ENCODE peak calls at places on chromosomes 12 and 14, in nine cellular contexts. K, L, H, Y, C, T, E, B and R are unnamed samples.

GRCh38 chr12:68675098-68675842 is 11.5 kb upstream of the NUP107 start:
- DNase-seq in K (no peak), L (no peak), H (no peak), Y (no peak), C (peak), T (no peak), E (peak), B (no peak), R (no peak)

GRCh38 chr12:727321-727720 is 25.1 kb upstream of the WNK1 start:
- DNase-seq in K (no peak), L (no peak), H (no peak), Y (peak), C (no peak), T (no peak), E (no peak), B (no peak), R (no peak)

GRCh38 chr12:43238281-43238680 is 313.7 kb downstream of the ADAMTS20 start:
- DNase-seq in K (no peak), L (no peak), H (no peak), Y (peak), C (no peak), T (no peak), E (no peak), B (no peak), R (no peak)

GRCh38 chr12:83389237-83389996 is 702.7 kb downstream of the TMTC2 start:
- DNase-seq in K (no peak), L (no peak), H (no peak), Y (peak), C (no peak), T (peak), E (no peak), B (no peak), R (no peak)

GRCh38 chr12:130803707-130804106 is 35.3 kb downstream of the STX2 start:
- DNase-seq in K (no peak), L (no peak), H (no peak), Y (no peak), C (no peak), T (no peak), E (no peak), B (no peak), R (no peak)

GRCh38 chr12:52517005-52517835 is 3.0 kb downstream of the KRT5 start:
- DNase-seq in K (no peak), L (no peak), H (no peak), Y (peak), C (no peak), T (no peak), E (no peak), B (no peak), R (no peak)

GRCh38 chr14:59739794-59740193 is 130.8 kb downstream of the RTN1 start:
- DNase-seq in K (no peak), L (no peak), H (no peak), Y (peak), C (no peak), T (no peak), E (no peak), B (no peak), R (no peak)

GRCh38 chr14:53542692-53543091 is 389.6 kb upstream of the DDHD1 start:
- DNase-seq in K (no peak), L (no peak), H (no peak), Y (peak), C (no peak), T (peak), E (no peak), B (no peak), R (no peak)

GRCh38 chr14:34174973-34175372 is 224.1 kb upstream of the EGLN3 start:
- DNase-seq in K (no peak), L (no peak), H (no peak), Y (no peak), C (no peak), T (no peak), E (no peak), B (no peak), R (no peak)

GRCh38 chr12:123533672-123534643 is at the start of gene RILPL1:
- DNase-seq in K (peak), L (peak), H (no peak), Y (peak), C (peak), T (peak), E (peak), B (no peak), R (peak)

GRCh38 chr14:22837750-22838538 is 1.6 kb downstream of the MMP14 start:
- DNase-seq in K (peak), L (peak), H (no peak), Y (peak), C (no peak), T (peak), E (no peak), B (no peak), R (no peak)

DNA sequence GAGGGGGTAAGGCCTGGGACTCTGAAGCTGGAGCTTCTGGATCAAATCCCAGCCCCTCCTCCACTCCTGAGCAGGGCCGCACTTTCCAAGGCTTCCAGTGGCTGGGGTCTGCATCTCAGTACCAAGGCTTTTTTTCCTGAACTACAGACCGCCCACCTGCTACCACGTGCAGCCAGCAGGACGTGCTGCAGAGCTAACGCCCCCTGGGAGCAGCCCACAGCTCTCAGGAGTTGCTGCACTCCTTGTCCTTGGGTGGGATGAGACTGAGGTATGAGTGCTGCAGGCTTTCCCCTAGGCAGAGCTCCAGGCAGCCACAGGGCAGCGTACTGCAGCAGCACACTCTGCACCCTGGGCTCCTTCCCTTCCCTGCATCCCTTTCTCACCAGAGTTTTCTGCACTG is 25.8 kb downstream of the RBM19 start:
- DNase-seq in K (no peak), L (no peak), H (no peak), Y (no peak), C (no peak), T (no peak), E (no peak), B (no peak), R (no peak)
- TF ChIP-seq CTCF in K (no peak), L (no peak), H (no peak), Y (no peak), C (no peak), T (no peak), E (no peak), B (no peak), R (no peak)

GRCh38 chr14:28755198-28755794 is 11.3 kb upstream of the FOXG1 start:
- DNase-seq in K (no peak), L (no peak), H (no peak), Y (no peak), C (no peak), T (no peak), E (no peak), B (no peak), R (no peak)

GRCh38 chr14:28751467-28752058 is 15.0 kb upstream of the FOXG1 start:
- DNase-seq in K (no peak), L (no peak), H (no peak), Y (peak), C (peak), T (peak), E (no peak), B (peak), R (no peak)

GRCh38 chr14:28755930-28756895 is 10.4 kb upstream of the FOXG1 start:
- DNase-seq in K (peak), L (no peak), H (no peak), Y (no peak), C (no peak), T (no peak), E (no peak), B (no peak), R (no peak)

GRCh38 chr14:28756896-28757570 is 9.6 kb upstream of the FOXG1 start:
- DNase-seq in K (peak), L (no peak), H (no peak), Y (peak), C (peak), T (peak), E (no peak), B (no peak), R (no peak)

DNA sequence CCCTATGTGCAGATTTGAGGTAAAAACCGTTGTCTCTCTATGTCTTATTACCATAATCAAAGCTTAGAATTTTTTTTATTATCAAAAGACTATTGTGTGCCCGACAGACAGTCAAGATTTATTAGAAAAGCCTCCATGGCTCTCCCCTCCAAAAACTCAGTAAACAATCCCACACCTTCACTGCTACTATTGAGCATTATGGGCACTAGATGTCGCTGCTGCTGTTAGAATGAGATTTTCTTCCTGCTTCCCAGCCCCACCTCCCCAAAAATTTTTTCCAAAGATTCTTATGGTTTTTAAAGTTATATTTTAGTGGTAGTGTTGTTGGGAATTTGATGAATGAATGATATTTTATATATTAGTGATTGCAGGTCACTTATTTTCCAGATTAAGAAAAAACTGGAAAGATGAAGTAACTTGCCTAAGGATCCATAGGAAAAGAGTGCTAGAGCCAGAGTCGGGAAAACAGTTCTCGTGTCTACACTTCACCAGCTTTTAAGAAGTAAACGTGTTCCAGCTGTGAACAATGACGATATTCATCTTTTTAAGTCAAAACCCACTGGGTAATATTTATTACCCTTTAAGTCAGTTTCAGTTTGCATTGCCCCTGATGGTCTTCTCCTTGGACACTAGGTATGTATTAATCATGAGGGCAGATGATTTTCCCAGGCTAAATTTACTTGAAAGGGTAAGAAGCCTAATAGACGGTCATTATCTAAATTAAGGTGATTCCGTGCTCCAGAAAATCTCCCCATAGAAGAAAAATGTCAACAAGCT is 12.2 kb upstream of the FOXG1 start:
- DNase-seq in K (peak), L (no peak), H (no peak), Y (peak), C (peak), T (peak), E (no peak), B (peak), R (no peak)
- TF ChIP-seq CTCF in K (peak), L (no peak), H (peak), Y (peak), C (peak), T (peak), E (no peak), B (peak), R (peak)

DNA sequence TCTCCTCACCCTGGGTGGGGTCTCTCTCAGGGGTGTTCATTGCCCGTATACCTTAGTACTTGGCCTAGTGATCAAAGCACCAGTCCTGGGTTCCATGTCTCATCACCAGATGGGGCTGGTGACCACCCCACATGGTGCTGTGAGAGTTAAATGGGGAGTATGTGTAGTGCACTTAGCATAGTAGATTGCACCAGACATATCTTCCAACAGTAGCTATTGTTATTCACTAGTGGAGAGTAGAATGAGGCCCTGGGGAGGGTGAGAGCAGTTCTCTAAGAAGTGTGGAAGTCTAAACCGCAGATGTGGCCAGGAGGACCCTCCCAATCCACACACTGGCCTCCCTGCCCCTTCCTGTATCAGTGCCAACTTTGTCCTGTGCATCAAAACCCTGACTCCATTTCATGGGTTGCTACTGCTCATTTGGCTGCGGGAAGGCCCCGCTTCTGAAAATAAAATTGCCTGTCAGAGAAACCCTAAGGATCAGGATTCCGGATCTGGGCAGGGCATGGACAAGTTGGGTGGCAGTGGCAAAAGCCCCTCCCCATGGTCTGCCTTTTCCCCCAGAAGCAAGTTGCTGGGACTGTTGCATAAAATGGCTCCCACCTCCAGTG is 4.4 kb downstream of the CD9 start:
- DNase-seq in K (no peak), L (no peak), H (no peak), Y (peak), C (peak), T (no peak), E (no peak), B (no peak), R (no peak)
- TF ChIP-seq CTCF in K (peak), L (no peak), H (no peak), Y (peak), C (peak), T (no peak), E (no peak), B (no peak), R (no peak)

DNA sequence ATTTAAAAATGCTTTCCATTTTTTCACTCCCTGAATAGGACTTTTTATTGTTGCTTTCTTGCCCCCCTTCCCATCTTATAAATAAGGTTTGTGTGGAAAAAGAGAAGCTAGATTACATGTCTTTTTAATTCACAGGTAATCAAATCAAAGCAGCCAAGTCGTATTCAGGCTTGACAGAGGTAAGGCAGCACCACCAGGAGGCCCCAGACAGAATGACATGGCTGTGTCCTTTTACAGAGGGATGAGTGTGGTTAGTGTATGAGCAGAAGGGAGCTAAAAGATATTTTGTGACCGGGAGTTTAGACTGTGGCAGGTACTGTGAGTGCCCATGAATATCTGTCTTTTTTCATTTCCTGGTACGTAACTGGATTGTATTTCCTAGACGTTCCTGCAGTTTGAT is 596.1 kb downstream of the ETNK1 start:
- DNase-seq in K (no peak), L (no peak), H (no peak), Y (peak), C (no peak), T (no peak), E (no peak), B (no peak), R (no peak)
- TF ChIP-seq CTCF in K (no peak), L (no peak), H (no peak), Y (peak), C (peak), T (no peak), E (no peak), B (no peak), R (peak)

GRCh38 chr12:17527021-17527420 is 563.0 kb downstream of the RERGL start:
- DNase-seq in K (no peak), L (no peak), H (no peak), Y (no peak), C (no peak), T (no peak), E (no peak), B (no peak), R (no peak)

GRCh38 chr12:17528394-17528793 is 561.6 kb downstream of the RERGL start:
- DNase-seq in K (no peak), L (no peak), H (no peak), Y (no peak), C (peak), T (no peak), E (no peak), B (no peak), R (no peak)
- TF ChIP-seq CTCF in K (no peak), L (no peak), H (no peak), Y (no peak), C (peak), T (no peak), E (no peak), B (no peak), R (no peak)

DNA sequence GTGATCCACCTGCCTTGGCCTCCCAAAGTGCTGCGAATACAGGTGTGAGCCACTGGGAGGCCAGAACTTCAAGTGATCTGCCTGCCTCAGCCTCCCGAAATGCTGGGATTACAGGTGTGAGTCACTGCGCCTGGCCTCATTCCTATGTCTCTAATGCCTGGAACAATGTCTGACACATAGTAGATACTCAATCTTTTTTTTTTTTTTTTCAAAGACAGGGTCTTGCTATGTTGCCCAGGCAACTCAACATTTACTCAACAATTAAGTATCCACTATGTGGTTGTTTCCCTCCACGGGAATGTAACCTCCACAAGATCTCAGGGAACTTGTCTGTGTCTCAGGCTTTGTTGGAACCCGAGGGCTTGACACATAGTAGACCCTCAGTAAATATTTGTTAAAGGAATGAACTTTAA is 3.1 kb upstream of the TMEM120B start:
- DNase-seq in K (no peak), L (no peak), H (no peak), Y (peak), C (no peak), T (peak), E (no peak), B (no peak), R (no peak)
- TF ChIP-seq CTCF in K (no peak), L (no peak), H (no peak), Y (peak), C (no peak), T (no peak), E (no peak), B (no peak), R (no peak)